ENCODE peak calls at places on chromosome X, in seven cellular contexts. W, F, K, N, C, E and Y are unnamed samples.

GRCh38 chrX:8815460-8816065 is 14.4 kb upstream of the FAM9A start:
- DNase-seq in W (no peak), F (peak), K (no peak), N (no peak), C (peak), E (no peak), Y (peak)

GRCh38 chrX:24828147-24828546 is 134.4 kb downstream of the POLA1 start:
- DNase-seq in W (no peak), F (no peak), K (no peak), N (no peak), C (no peak), E (no peak), Y (no peak)

GRCh38 chrX:116289592-116289991 is 119.0 kb downstream of the AGTR2 start:
- DNase-seq in W (no peak), F (no peak), K (no peak), N (no peak), C (no peak), E (no peak), Y (no peak)

GRCh38 chrX:25601323-25601722 is 536.8 kb upstream of the MAGEB18 start:
- DNase-seq in W (no peak), F (no peak), K (no peak), N (no peak), C (no peak), E (no peak), Y (no peak)

GRCh38 chrX:70422886-70423336 is at the start of gene GDPD2:
- DNase-seq in W (no peak), F (peak), K (peak), N (no peak), C (no peak), E (no peak), Y (peak)

GRCh38 chrX:128518508-128518907 is 466.3 kb upstream of the ACTRT1 start:
- DNase-seq in W (no peak), F (no peak), K (no peak), N (no peak), C (no peak), E (no peak), Y (peak)

GRCh38 chrX:46791927-46792825 is 33.3 kb upstream of the SLC9A7 start:
- DNase-seq in W (no peak), F (no peak), K (no peak), N (no peak), C (no peak), E (no peak), Y (peak)

GRCh38 chrX:42437211-42437610 is 340.8 kb downstream of the PPP1R2C start:
- DNase-seq in W (no peak), F (no peak), K (no peak), N (no peak), C (no peak), E (no peak), Y (no peak)

GRCh38 chrX:123171781-123172180 is 12.3 kb upstream of the GRIA3 start:
- DNase-seq in W (no peak), F (no peak), K (no peak), N (no peak), C (no peak), E (no peak), Y (peak)

GRCh38 chrX:85379174-85379907 is at the start of gene POF1B:
- DNase-seq in W (peak), F (no peak), K (no peak), N (no peak), C (no peak), E (no peak), Y (no peak)

GRCh38 chrX:69019073-69019890 is 146.0 kb downstream of the PJA1 start:
- DNase-seq in W (no peak), F (no peak), K (no peak), N (no peak), C (no peak), E (no peak), Y (no peak)

GRCh38 chrX:69021095-69021494 is 144.2 kb downstream of the PJA1 start:
- DNase-seq in W (no peak), F (no peak), K (no peak), N (no peak), C (no peak), E (no peak), Y (no peak)

GRCh38 chrX:69020316-69020715 is 144.9 kb downstream of the PJA1 start:
- DNase-seq in W (no peak), F (no peak), K (no peak), N (no peak), C (no peak), E (no peak), Y (no peak)

GRCh38 chrX:69022430-69022829 is 142.8 kb downstream of the PJA1 start:
- DNase-seq in W (no peak), F (no peak), K (no peak), N (no peak), C (no peak), E (no peak), Y (no peak)

DNA sequence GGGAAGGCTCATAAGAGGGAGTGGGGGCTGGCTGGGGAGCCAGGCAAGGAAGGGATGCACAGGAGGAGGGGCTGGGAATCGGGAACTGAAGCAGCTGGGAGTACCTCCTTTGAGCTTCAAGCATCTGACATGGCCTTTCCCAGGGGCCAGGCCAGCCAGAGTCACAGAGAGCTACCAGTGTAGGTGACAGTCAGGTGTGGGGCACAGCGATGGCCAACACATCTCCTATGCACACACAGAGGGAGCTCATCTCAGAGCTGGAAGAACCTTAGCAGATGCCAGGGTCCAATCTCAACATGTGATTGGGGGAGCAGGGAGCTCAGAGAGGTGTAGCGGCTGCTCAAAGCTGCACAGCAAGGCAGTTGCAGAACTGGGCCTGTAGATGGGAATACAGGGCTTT is 143.7 kb downstream of the PJA1 start:
- DNase-seq in W (no peak), F (no peak), K (no peak), N (no peak), C (no peak), E (no peak), Y (no peak)
- H3K27ac ChIP-seq in W (no peak), F (no peak), K (no peak), N (no peak), C (no peak), E (no peak), Y (no peak)

GRCh38 chrX:17860811-17861495 is at the start of gene RAI2:
- DNase-seq in W (peak), F (peak), K (no peak), N (no peak), C (peak), E (peak), Y (peak)
- H3K27ac ChIP-seq in W (no peak), F (no peak), K (no peak), N (no peak), C (no peak), E (peak), Y (no peak)

DNA sequence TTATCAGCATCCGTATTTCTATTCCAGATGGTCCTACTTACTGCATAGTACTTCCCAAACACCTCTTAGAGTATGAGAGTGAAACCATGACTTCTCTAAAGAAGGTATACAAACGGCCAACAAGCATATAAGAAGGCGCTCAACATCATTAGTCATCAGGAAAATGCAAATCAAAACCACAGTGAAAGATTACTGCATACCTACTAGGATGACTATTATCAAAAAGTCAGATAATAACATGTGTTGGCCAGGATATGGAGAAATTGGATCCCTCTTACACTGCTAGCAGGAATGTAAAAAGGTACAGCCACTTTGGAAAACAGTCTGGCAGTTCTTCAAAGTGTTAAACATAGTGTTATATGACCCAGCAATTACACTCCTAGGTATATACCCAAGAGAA is 215.3 kb upstream of the CXorf66 start:
- DNase-seq in W (no peak), F (no peak), K (no peak), N (no peak), C (no peak), E (no peak), Y (no peak)
- H3K27ac ChIP-seq in W (no peak), F (no peak), K (no peak), N (no peak), C (no peak), E (no peak), Y (no peak)

GRCh38 chrX:53000447-53001208 is 42.3 kb upstream of the FAM156A start:
- DNase-seq in W (no peak), F (no peak), K (no peak), N (no peak), C (no peak), E (no peak), Y (peak)

GRCh38 chrX:53001958-53002357 is 43.6 kb upstream of the FAM156A start:
- DNase-seq in W (no peak), F (no peak), K (no peak), N (no peak), C (no peak), E (no peak), Y (no peak)

GRCh38 chrX:53004038-53004437 is 44.6 kb upstream of the GPR173 start:
- DNase-seq in W (no peak), F (no peak), K (no peak), N (no peak), C (no peak), E (no peak), Y (peak)

GRCh38 chrX:53009032-53009431 is 39.6 kb upstream of the GPR173 start:
- DNase-seq in W (no peak), F (no peak), K (no peak), N (no peak), C (no peak), E (no peak), Y (no peak)

GRCh38 chrX:53003111-53003510 is 44.8 kb upstream of the FAM156A start:
- DNase-seq in W (no peak), F (no peak), K (no peak), N (no peak), C (no peak), E (no peak), Y (no peak)
- H3K27ac ChIP-seq in W (no peak), F (no peak), K (no peak), N (no peak), C (no peak), E (no peak), Y (no peak)

GRCh38 chrX:94908648-94909047 is 1234.6 kb downstream of the FAM133A start:
- DNase-seq in W (no peak), F (no peak), K (no peak), N (no peak), C (no peak), E (no peak), Y (no peak)
- H3K27ac ChIP-seq in W (no peak), F (no peak), K (no peak), N (no peak), C (no peak), E (no peak), Y (no peak)

GRCh38 chrX:129843459-129844306 is at the start of gene ZDHHC9:
- DNase-seq in W (peak), F (peak), K (peak), N (peak), C (peak), E (peak), Y (peak)
- H3K27ac ChIP-seq in W (peak), F (no peak), K (peak), N (peak), C (no peak), E (peak), Y (no peak)

GRCh38 chrX:50770702-50771101 is 43.3 kb downstream of the SHROOM4 start:
- DNase-seq in W (no peak), F (no peak), K (no peak), N (no peak), C (no peak), E (no peak), Y (peak)
- H3K27ac ChIP-seq in W (no peak), F (no peak), K (no peak), N (no peak), C (no peak), E (no peak), Y (peak)

DNA sequence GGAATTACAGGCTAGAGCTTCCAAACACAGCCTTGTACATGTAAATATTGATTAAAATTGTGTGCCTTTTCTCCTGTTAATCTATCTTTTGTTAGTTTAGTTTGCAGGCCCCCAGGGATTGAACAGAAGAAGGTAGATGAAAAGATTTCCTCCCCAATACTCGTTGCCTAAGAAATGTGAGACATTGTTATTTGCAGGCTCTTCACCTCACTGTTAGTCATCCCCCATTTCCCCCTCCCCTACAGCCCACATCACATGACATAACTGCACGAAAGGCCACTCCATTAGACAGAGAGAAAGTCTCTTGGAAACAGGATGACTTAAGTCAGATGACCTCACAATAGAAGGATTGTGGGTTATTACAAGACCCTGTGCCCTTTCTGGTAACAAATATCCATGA is 13.3 kb upstream of the MID1 start:
- DNase-seq in W (no peak), F (no peak), K (peak), N (no peak), C (peak), E (peak), Y (no peak)
- H3K27ac ChIP-seq in W (no peak), F (no peak), K (peak), N (no peak), C (no peak), E (no peak), Y (no peak)